ENCODE peak calls at places on chromosomes 7 and 10, in seven cellular contexts. O, G, N, P, M, A and W are unnamed samples.

GRCh38 chr10:97703398-97704067 is 10.0 kb upstream of the MARVELD1 start:
- DNase-seq in O (no peak), G (no peak), N (no peak), P (no peak), M (no peak), A (no peak), W (no peak)

GRCh38 chr7:116708248-116708647 is 36.3 kb downstream of the MET start:
- DNase-seq in O (no peak), G (no peak), N (no peak), P (no peak), M (no peak), A (no peak), W (no peak)

GRCh38 chr7:33558961-33559710 is 346.2 kb upstream of the BMPER start:
- DNase-seq in O (no peak), G (no peak), N (no peak), P (no peak), M (no peak), A (no peak), W (no peak)

GRCh38 chr7:6675807-6676405 is 30.8 kb downstream of the ZNF12 start:
- DNase-seq in O (no peak), G (no peak), N (no peak), P (no peak), M (no peak), A (no peak), W (no peak)

GRCh38 chr10:6543431-6544005 is 36.6 kb downstream of the PRKCQ start:
- DNase-seq in O (no peak), G (peak), N (no peak), P (no peak), M (no peak), A (no peak), W (no peak)

GRCh38 chr10:4514445-4515108 is 311.4 kb upstream of the AKR1E2 start:
- DNase-seq in O (no peak), G (no peak), N (no peak), P (no peak), M (no peak), A (no peak), W (no peak)

GRCh38 chr10:63264852-63265617 is 131.9 kb downstream of the NRBF2 start:
- DNase-seq in O (no peak), G (peak), N (peak), P (peak), M (no peak), A (no peak), W (no peak)

GRCh38 chr7:102415685-102416225 is 17.6 kb upstream of the ORAI2 start:
- DNase-seq in O (no peak), G (no peak), N (no peak), P (no peak), M (peak), A (no peak), W (no peak)

GRCh38 chr10:78281627-78282026 is 248.0 kb downstream of the RPS24 start:
- DNase-seq in O (no peak), G (no peak), N (no peak), P (no peak), M (no peak), A (no peak), W (no peak)

GRCh38 chr7:92313055-92313454 is 67.3 kb downstream of the ANKIB1 start:
- DNase-seq in O (no peak), G (no peak), N (no peak), P (no peak), M (no peak), A (no peak), W (no peak)

GRCh38 chr7:134546903-134547737 is 1.8 kb upstream of the AKR1B15 start:
- DNase-seq in O (peak), G (peak), N (peak), P (no peak), M (peak), A (peak), W (peak)

GRCh38 chr10:49752584-49752983 is 9.5 kb downstream of the OGDHL start:
- DNase-seq in O (no peak), G (no peak), N (no peak), P (no peak), M (no peak), A (no peak), W (no peak)

GRCh38 chr7:154372106-154372505 is 319.9 kb downstream of the DPP6 start:
- DNase-seq in O (no peak), G (no peak), N (no peak), P (no peak), M (no peak), A (no peak), W (peak)

GRCh38 chr7:26525413-26526287 is 234.0 kb downstream of the SNX10 start:
- DNase-seq in O (no peak), G (no peak), N (no peak), P (no peak), M (no peak), A (no peak), W (no peak)

GRCh38 chr10:114520453-114520852 is 116.2 kb upstream of the AFAP1L2 start:
- DNase-seq in O (no peak), G (no peak), N (peak), P (peak), M (no peak), A (no peak), W (no peak)

GRCh38 chr7:98702021-98702420 is 84.9 kb downstream of the NPTX2 start:
- DNase-seq in O (no peak), G (no peak), N (no peak), P (no peak), M (no peak), A (no peak), W (no peak)

GRCh38 chr7:99180067-99180650 is 27.8 kb downstream of the KPNA7 start:
- DNase-seq in O (no peak), G (no peak), N (no peak), P (no peak), M (no peak), A (no peak), W (no peak)

GRCh38 chr7:41824284-41824683 is 121.4 kb upstream of the INHBA start:
- DNase-seq in O (no peak), G (no peak), N (peak), P (no peak), M (no peak), A (no peak), W (no peak)

GRCh38 chr10:94402204-94403033 is at the start of gene TBC1D12:
- DNase-seq in O (peak), G (no peak), N (peak), P (peak), M (no peak), A (peak), W (peak)

GRCh38 chr10:84335516-84335915 is 7.1 kb downstream of the CCSER2 start:
- DNase-seq in O (no peak), G (no peak), N (no peak), P (no peak), M (no peak), A (no peak), W (no peak)

GRCh38 chr10:62437696-62438095 is 63.5 kb downstream of the ZNF365 start:
- DNase-seq in O (no peak), G (no peak), N (peak), P (peak), M (no peak), A (peak), W (no peak)

GRCh38 chr10:63935705-63936104 is 414.5 kb downstream of the REEP3 start:
- DNase-seq in O (no peak), G (no peak), N (no peak), P (no peak), M (no peak), A (no peak), W (no peak)

GRCh38 chr7:157691521-157692155 is 354.8 kb downstream of the DNAJB6 start:
- DNase-seq in O (no peak), G (no peak), N (no peak), P (no peak), M (no peak), A (no peak), W (no peak)

GRCh38 chr7:24880886-24881285 is 99.1 kb downstream of the OSBPL3 start:
- DNase-seq in O (no peak), G (no peak), N (no peak), P (no peak), M (no peak), A (no peak), W (no peak)

GRCh38 chr10:117927334-117927733 is 119.4 kb downstream of the RAB11FIP2 start:
- DNase-seq in O (no peak), G (no peak), N (no peak), P (no peak), M (no peak), A (no peak), W (no peak)

GRCh38 chr10:29649561-29650551 is 15.1 kb upstream of the SVIL start:
- DNase-seq in O (no peak), G (no peak), N (no peak), P (no peak), M (no peak), A (no peak), W (no peak)

GRCh38 chr10:95289921-95290421 is 832 bp downstream of the PDLIM1 start:
- DNase-seq in O (no peak), G (no peak), N (no peak), P (no peak), M (no peak), A (no peak), W (no peak)

GRCh38 chr7:50306491-50307367 is 2.2 kb downstream of the IKZF1 start:
- DNase-seq in O (no peak), G (no peak), N (no peak), P (no peak), M (no peak), A (no peak), W (no peak)

GRCh38 chr10:24920907-24921881 is 31.2 kb downstream of the PRTFDC1 start:
- DNase-seq in O (peak), G (no peak), N (peak), P (peak), M (no peak), A (peak), W (no peak)

GRCh38 chr10:32229170-32229569 is 117.8 kb downstream of the EPC1 start:
- DNase-seq in O (no peak), G (no peak), N (no peak), P (no peak), M (no peak), A (no peak), W (no peak)

GRCh38 chr7:111752022-111752582 is 189.8 kb upstream of the IMMP2L start:
- DNase-seq in O (peak), G (peak), N (peak), P (peak), M (peak), A (peak), W (no peak)

GRCh38 chr10:124991872-124992271 is 49.9 kb downstream of the ZRANB1 start:
- DNase-seq in O (no peak), G (no peak), N (no peak), P (no peak), M (no peak), A (no peak), W (no peak)

GRCh38 chr10:36765777-36766176 is 359.6 kb upstream of the ANKRD30A start:
- DNase-seq in O (no peak), G (no peak), N (no peak), P (no peak), M (no peak), A (no peak), W (no peak)

GRCh38 chr7:70325509-70326101 is 727.3 kb downstream of the AUTS2 start:
- DNase-seq in O (no peak), G (no peak), N (peak), P (peak), M (no peak), A (peak), W (no peak)

GRCh38 chr10:70694410-70695179 is 22.3 kb downstream of the ADAMTS14 start:
- DNase-seq in O (no peak), G (no peak), N (no peak), P (no peak), M (no peak), A (no peak), W (no peak)

GRCh38 chr7:157011333-157012112 is 1.1 kb upstream of the MNX1 start:
- DNase-seq in O (no peak), G (no peak), N (no peak), P (no peak), M (no peak), A (no peak), W (peak)